ENCODE peak calls at places on chromosomes 11 and 22, in six cellular contexts. H is mesendoderm, O is HepG2, N is astrocyte, U is endodermal cell, L is colonic mucosa. T is an unnamed sample.
A peak's percentile ranks its signal among the peaks of the same experiment; 100 is the strongest.

GRCh38 chr11:10287140-10287539 is 6.9 kb downstream of the SBF2 start:
- DNase-seq in H (no peak), O (no peak), N (no peak), U (no peak), L (no peak), T (no peak)

GRCh38 chr22:27192135-27192900 is 534.9 kb downstream of the MIAT start:
- DNase-seq in H (no peak), O (no peak), N (peak; percentile 63), U (no peak), L (no peak), T (peak; percentile 76)

GRCh38 chr11:47378011-47378835 is at the start of gene SPI1:
- DNase-seq in H (peak; percentile 77), O (no peak), N (no peak), U (no peak), L (peak; percentile 49), T (no peak)

GRCh38 chr11:66338276-66339162 is 2.3 kb upstream of the RIN1 start:
- DNase-seq in H (no peak), O (no peak), N (no peak), U (no peak), L (no peak), T (no peak)

GRCh38 chr22:32426881-32427280 is 14.8 kb upstream of the RTCB start:
- DNase-seq in H (no peak), O (no peak), N (no peak), U (no peak), L (no peak), T (no peak)

GRCh38 chr11:5042091-5042490 is 4.2 kb upstream of the OR52J3 start:
- DNase-seq in H (no peak), O (no peak), N (no peak), U (no peak), L (no peak), T (no peak)

GRCh38 chr11:1773131-1773510 is 9.4 kb upstream of the CTSD start:
- DNase-seq in H (no peak), O (no peak), N (no peak), U (peak; percentile 46), L (no peak), T (no peak)

GRCh38 chr11:69826773-69827172 is 7.6 kb upstream of the FGF3 start:
- DNase-seq in H (no peak), O (no peak), N (no peak), U (no peak), L (no peak), T (no peak)

GRCh38 chr22:20037419-20037818 is 16.5 kb downstream of the TANGO2 start:
- DNase-seq in H (no peak), O (no peak), N (no peak), U (no peak), L (no peak), T (no peak)

GRCh38 chr11:112941096-112941495 is 20.1 kb upstream of the NCAM1 start:
- DNase-seq in H (no peak), O (no peak), N (no peak), U (no peak), L (no peak), T (no peak)

GRCh38 chr11:132409591-132410375 is 1039.4 kb downstream of the NTM start:
- DNase-seq in H (no peak), O (no peak), N (no peak), U (no peak), L (no peak), T (no peak)

GRCh38 chr22:22897947-22898346 is 10.3 kb downstream of the IGLL5 start:
- DNase-seq in H (no peak), O (no peak), N (no peak), U (no peak), L (no peak), T (no peak)

GRCh38 chr22:20579273-20580120 is 72.1 kb downstream of the MED15 start:
- DNase-seq in H (no peak), O (no peak), N (no peak), U (no peak), L (no peak), T (no peak)

GRCh38 chr11:128709402-128709801 is 15.5 kb downstream of the FLI1 start:
- DNase-seq in H (peak; percentile 96), O (peak; percentile 12), N (peak; percentile 100), U (peak; percentile 70), L (no peak), T (peak; percentile 70)

GRCh38 chr11:36456136-36456535 is 53.9 kb downstream of the TRAF6 start:
- DNase-seq in H (no peak), O (no peak), N (no peak), U (peak; percentile 38), L (no peak), T (peak; percentile 77)

GRCh38 chr22:24379536-24379935 is 47.9 kb upstream of the ADORA2A start:
- DNase-seq in H (no peak), O (no peak), N (no peak), U (no peak), L (no peak), T (no peak)

GRCh38 chr11:8732276-8732675 is 49.7 kb downstream of the RPL27A start:
- DNase-seq in H (no peak), O (no peak), N (no peak), U (no peak), L (no peak), T (no peak)

GRCh38 chr22:20750461-20751184 is 23.3 kb upstream of the SERPIND1 start:
- DNase-seq in H (no peak), O (no peak), N (peak; percentile 82), U (no peak), L (peak; percentile 46), T (peak; percentile 86)

GRCh38 chr11:117180661-117181585 is 2.4 kb downstream of the SIDT2 start:
- DNase-seq in H (peak; percentile 94), O (peak; percentile 76), N (peak; percentile 49), U (peak; percentile 97), L (peak; percentile 87), T (peak; percentile 77)
- H3K9ac ChIP-seq in H (no peak overlapping the region), O (peak overlapping the region; percentile 2), N (no peak overlapping the region), U (no peak overlapping the region), L (peak overlapping the region; percentile 38), T (no peak overlapping the region)

GRCh38 chr22:50189849-50190181 is 4.1 kb downstream of the TRABD start:
- DNase-seq in H (peak; percentile 33), O (no peak), N (no peak), U (no peak), L (peak; percentile 67), T (peak; percentile 33)
- H3K9ac ChIP-seq in H (peak overlapping the region; percentile 57), O (no peak overlapping the region), N (no peak overlapping the region), U (no peak overlapping the region), L (peak overlapping the region; percentile 84), T (no peak overlapping the region)

GRCh38 chr22:37176464-37177061 is 11.5 kb downstream of the C1QTNF6 start:
- DNase-seq in H (no peak), O (no peak), N (peak; percentile 79), U (peak; percentile 50), L (no peak), T (peak; percentile 86)
- H3K9ac ChIP-seq in H (no peak overlapping the region), O (no peak overlapping the region), N (peak overlapping the region; percentile 57), U (no peak overlapping the region), L (peak overlapping the region; percentile 83), T (peak overlapping the region; percentile 20)

GRCh38 chr11:122769126-122769780 is 69.0 kb upstream of the CRTAM start:
- DNase-seq in H (no peak), O (no peak), N (peak; percentile 34), U (no peak), L (no peak), T (peak; percentile 52)
- H3K9ac ChIP-seq in H (no peak overlapping the region), O (no peak overlapping the region), N (no peak overlapping the region), U (no peak overlapping the region), L (no peak overlapping the region), T (no peak overlapping the region)

DNA sequence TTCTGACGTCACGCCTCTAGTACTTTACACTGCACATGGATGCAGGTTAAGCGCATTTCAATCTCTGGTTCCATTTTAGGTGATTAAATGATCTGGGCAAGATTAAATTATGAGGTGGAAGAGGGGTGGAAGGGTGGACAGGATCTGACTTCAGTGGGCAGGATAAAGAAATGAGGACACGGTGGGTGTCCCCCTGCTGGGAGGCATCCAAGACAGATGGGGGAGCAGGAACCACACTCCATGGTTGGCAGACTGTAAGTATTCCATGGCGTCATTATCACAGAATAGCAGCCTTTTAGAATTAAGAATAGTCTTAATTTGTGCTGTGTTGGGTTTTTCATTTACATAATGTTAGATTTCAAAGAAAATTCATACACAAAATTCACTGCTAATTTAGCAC is 7.6 kb upstream of the SORL1 start:
- DNase-seq in H (no peak), O (no peak), N (no peak), U (no peak), L (no peak), T (no peak)
- H3K9ac ChIP-seq in H (no peak overlapping the region), O (no peak overlapping the region), N (no peak overlapping the region), U (no peak overlapping the region), L (no peak overlapping the region), T (no peak overlapping the region)

DNA sequence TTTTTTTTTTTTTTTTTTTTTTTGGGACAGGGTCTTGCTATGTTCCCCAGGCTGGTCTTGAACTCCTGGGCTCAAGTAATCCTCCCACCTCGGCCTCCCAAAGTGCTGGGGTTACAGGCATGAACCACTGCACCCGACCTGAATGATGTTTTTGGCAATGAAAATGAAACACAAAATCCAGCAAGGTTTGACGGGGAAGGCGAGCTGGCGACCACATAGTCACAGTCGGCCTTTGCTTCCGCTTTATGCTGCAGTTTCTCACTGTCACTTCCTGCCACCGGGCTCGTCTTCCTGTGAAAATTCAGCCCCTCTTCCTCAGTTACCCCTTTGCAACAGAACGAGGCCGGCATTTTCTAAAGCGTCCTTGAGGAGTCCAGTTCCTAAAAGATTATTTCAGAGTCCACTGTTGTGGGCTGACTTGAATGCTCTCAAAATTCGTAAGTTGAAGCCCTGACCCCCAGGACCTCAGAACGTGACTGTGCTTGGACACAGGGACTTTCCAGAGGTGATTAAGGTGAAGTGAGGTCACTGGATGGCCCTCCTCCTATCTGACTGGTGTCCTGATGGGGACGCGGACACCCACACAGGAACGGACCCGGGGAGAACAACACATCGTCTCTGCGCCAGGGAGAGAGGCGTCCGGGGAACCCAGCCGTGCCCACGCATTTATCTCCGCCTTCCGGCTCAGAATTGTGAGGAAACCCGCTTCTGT is 2.9 kb upstream of the BID start:
- DNase-seq in H (no peak), O (peak; percentile 53), N (no peak), U (no peak), L (no peak), T (no peak)
- H3K9ac ChIP-seq in H (no peak overlapping the region), O (peak overlapping the region; percentile 78), N (no peak overlapping the region), U (no peak overlapping the region), L (peak overlapping the region; percentile 13), T (no peak overlapping the region)

GRCh38 chr11:82981852-82982251 is 80.3 kb downstream of the DDIAS start:
- DNase-seq in H (no peak), O (no peak), N (no peak), U (no peak), L (no peak), T (no peak)

GRCh38 chr11:82978422-82979099 is 77.0 kb downstream of the DDIAS start:
- DNase-seq in H (no peak), O (peak; percentile 30), N (peak; percentile 89), U (no peak), L (no peak), T (peak; percentile 89)

GRCh38 chr11:82980947-82981346 is 79.4 kb downstream of the DDIAS start:
- DNase-seq in H (no peak), O (no peak), N (no peak), U (no peak), L (no peak), T (no peak)

GRCh38 chr11:82979824-82980223 is 78.3 kb downstream of the DDIAS start:
- DNase-seq in H (no peak), O (no peak), N (no peak), U (no peak), L (no peak), T (no peak)

DNA sequence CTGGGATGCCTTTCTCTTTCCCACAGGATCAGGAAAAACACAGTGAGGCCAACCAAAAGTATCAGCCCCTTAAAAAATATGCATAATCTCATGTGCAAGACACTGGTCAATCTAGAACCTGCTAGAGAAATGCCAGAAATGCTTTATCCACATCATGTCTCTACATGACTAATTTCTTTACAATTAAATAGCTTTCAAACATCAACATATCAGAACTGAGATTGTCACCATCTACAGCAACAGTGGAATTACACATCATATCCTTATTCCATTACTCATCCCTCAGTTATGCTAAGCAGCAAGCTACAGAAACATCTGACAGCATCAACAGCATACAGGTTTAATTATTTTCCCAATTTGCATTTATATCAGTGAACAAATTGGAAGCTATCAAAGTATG is 78.8 kb downstream of the DDIAS start:
- DNase-seq in H (peak; percentile 34), O (no peak), N (peak; percentile 86), U (no peak), L (no peak), T (peak; percentile 90)
- H3K9ac ChIP-seq in H (no peak overlapping the region), O (no peak overlapping the region), N (peak overlapping the region; percentile 36), U (no peak overlapping the region), L (no peak overlapping the region), T (no peak overlapping the region)

T was measured in fibroblast of lung.